ENCODE peak calls at places on chromosome 19, in four cellular contexts. One of them, this sample, is unnamed.

GRCh38 chr19:57887195-57887941 is 1.5 kb downstream of the ZNF814 start:
- DNase-seq in CD8-positive, alpha-beta memory T cell: no peak
- DNase-seq in mammary epithelial cell: no peak
- DNase-seq in SJCRH30: no peak
- DNase-seq in this sample: no peak

GRCh38 chr19:8363803-8364771 is at the start of gene ANGPTL4:
- DNase-seq in mammary epithelial cell: peak; percentile 64
- DNase-seq in CD8-positive, alpha-beta memory T cell: no peak
- DNase-seq in SJCRH30: no peak
- DNase-seq in this sample: peak; percentile 74

GRCh38 chr19:41531438-41532311 is 44.3 kb upstream of the CEACAM21 start:
- DNase-seq in CD8-positive, alpha-beta memory T cell: peak; percentile 77
- DNase-seq in mammary epithelial cell: peak; percentile 40
- DNase-seq in SJCRH30: peak; percentile 57
- DNase-seq in this sample: peak; percentile 74

GRCh38 chr19:2274937-2275535 is 6.9 kb downstream of the PEAK3 start:
- DNase-seq in mammary epithelial cell: peak; percentile 44
- DNase-seq in SJCRH30: peak; percentile 84
- DNase-seq in CD8-positive, alpha-beta memory T cell: peak; percentile 53
- DNase-seq in this sample: peak; percentile 59

GRCh38 chr19:52138614-52139290 is 986 bp downstream of the ZNF616 start:
- DNase-seq in SJCRH30: peak; percentile 74
- DNase-seq in mammary epithelial cell: no peak
- DNase-seq in CD8-positive, alpha-beta memory T cell: no peak
- DNase-seq in this sample: no peak

GRCh38 chr19:28956971-28957370 is 256.0 kb downstream of the UQCRFS1 start:
- DNase-seq in SJCRH30: no peak
- DNase-seq in CD8-positive, alpha-beta memory T cell: no peak
- DNase-seq in mammary epithelial cell: no peak
- DNase-seq in this sample: no peak

GRCh38 chr19:29188704-29189375 is 24.1 kb downstream of the UQCRFS1 start:
- DNase-seq in mammary epithelial cell: no peak
- DNase-seq in CD8-positive, alpha-beta memory T cell: no peak
- DNase-seq in SJCRH30: no peak
- DNase-seq in this sample: no peak

GRCh38 chr19:39254539-39255345 is 6.1 kb upstream of the IFNL4 start:
- DNase-seq in SJCRH30: no peak
- DNase-seq in CD8-positive, alpha-beta memory T cell: no peak
- DNase-seq in mammary epithelial cell: no peak
- DNase-seq in this sample: no peak

GRCh38 chr19:46928951-46929350 is 68.2 kb downstream of the ARHGAP35 start:
- DNase-seq in mammary epithelial cell: no peak
- DNase-seq in SJCRH30: no peak
- DNase-seq in CD8-positive, alpha-beta memory T cell: no peak
- DNase-seq in this sample: no peak

GRCh38 chr19:55704494-55705245 is 29.6 kb downstream of the EPN1 start:
- DNase-seq in SJCRH30: no peak
- DNase-seq in CD8-positive, alpha-beta memory T cell: no peak
- DNase-seq in mammary epithelial cell: no peak
- DNase-seq in this sample: peak; percentile 24

GRCh38 chr19:1073956-1074511 is 7.1 kb downstream of the ARHGAP45 start:
- DNase-seq in CD8-positive, alpha-beta memory T cell: no peak
- DNase-seq in mammary epithelial cell: no peak
- DNase-seq in SJCRH30: no peak
- DNase-seq in this sample: no peak

GRCh38 chr19:32570081-32570785 is 10.8 kb upstream of the PDCD5 start:
- DNase-seq in mammary epithelial cell: peak; percentile 49
- DNase-seq in CD8-positive, alpha-beta memory T cell: peak; percentile 32
- DNase-seq in SJCRH30: peak; percentile 81
- DNase-seq in this sample: peak; percentile 35

GRCh38 chr19:13057744-13058143 is 44.9 kb downstream of the LYL1 start:
- DNase-seq in CD8-positive, alpha-beta memory T cell: no peak
- DNase-seq in mammary epithelial cell: no peak
- DNase-seq in SJCRH30: peak; percentile 86
- DNase-seq in this sample: no peak

GRCh38 chr19:6218497-6219146 is 61.2 kb downstream of the MLLT1 start:
- DNase-seq in CD8-positive, alpha-beta memory T cell: peak; percentile 63
- DNase-seq in SJCRH30: peak; percentile 83
- DNase-seq in mammary epithelial cell: peak; percentile 58
- DNase-seq in this sample: peak; percentile 94

GRCh38 chr19:55091955-55092354 is 16.3 kb downstream of the EPS8L1 start:
- DNase-seq in SJCRH30: no peak
- DNase-seq in mammary epithelial cell: no peak
- DNase-seq in CD8-positive, alpha-beta memory T cell: no peak
- DNase-seq in this sample: no peak

GRCh38 chr19:6064016-6064702 is 46.1 kb downstream of the RFX2 start:
- DNase-seq in SJCRH30: no peak
- DNase-seq in mammary epithelial cell: peak; percentile 42
- DNase-seq in CD8-positive, alpha-beta memory T cell: no peak
- DNase-seq in this sample: peak; percentile 61

GRCh38 chr19:33404916-33405315 is 31.4 kb downstream of the CEBPG start:
- DNase-seq in CD8-positive, alpha-beta memory T cell: no peak
- DNase-seq in mammary epithelial cell: no peak
- DNase-seq in SJCRH30: no peak
- DNase-seq in this sample: peak; percentile 19

GRCh38 chr19:31947436-31947835 is 398.0 kb upstream of the ZNF507 start:
- DNase-seq in CD8-positive, alpha-beta memory T cell: no peak
- DNase-seq in mammary epithelial cell: no peak
- DNase-seq in SJCRH30: peak; percentile 81
- DNase-seq in this sample: no peak

GRCh38 chr19:18541992-18542935 is 1.1 kb downstream of the FKBP8 start:
- DNase-seq in mammary epithelial cell: no peak
- DNase-seq in CD8-positive, alpha-beta memory T cell: no peak
- DNase-seq in SJCRH30: peak; percentile 29
- DNase-seq in this sample: no peak

GRCh38 chr19:56245062-56245740 is 27.3 kb upstream of the EDDM13 start:
- DNase-seq in SJCRH30: no peak
- DNase-seq in mammary epithelial cell: peak; percentile 8
- DNase-seq in CD8-positive, alpha-beta memory T cell: no peak
- DNase-seq in this sample: no peak

GRCh38 chr19:4913996-4914735 is 4.9 kb downstream of the UHRF1 start:
- DNase-seq in mammary epithelial cell: no peak
- DNase-seq in CD8-positive, alpha-beta memory T cell: peak; percentile 51
- DNase-seq in SJCRH30: no peak
- DNase-seq in this sample: no peak

GRCh38 chr19:13597625-13598024 is 91.3 kb upstream of the CACNA1A start:
- DNase-seq in mammary epithelial cell: peak; percentile 50
- DNase-seq in SJCRH30: peak; percentile 87
- DNase-seq in CD8-positive, alpha-beta memory T cell: peak; percentile 32
- DNase-seq in this sample: no peak

GRCh38 chr19:57434386-57435061 is 601 bp upstream of the ZNF749 start:
- DNase-seq in mammary epithelial cell: no peak
- DNase-seq in SJCRH30: no peak
- DNase-seq in CD8-positive, alpha-beta memory T cell: no peak
- DNase-seq in this sample: no peak

GRCh38 chr19:54178581-54179261 is 5.8 kb upstream of the TMC4 start:
- DNase-seq in CD8-positive, alpha-beta memory T cell: no peak
- DNase-seq in SJCRH30: peak; percentile 49
- DNase-seq in mammary epithelial cell: no peak
- DNase-seq in this sample: no peak

GRCh38 chr19:24142771-24143170 is 55.8 kb downstream of the ZNF254 start:
- DNase-seq in mammary epithelial cell: no peak
- DNase-seq in CD8-positive, alpha-beta memory T cell: no peak
- DNase-seq in SJCRH30: no peak
- DNase-seq in this sample: no peak

GRCh38 chr19:37654118-37654517 is 1.1 kb downstream of the ZFP30 start:
- DNase-seq in SJCRH30: no peak
- DNase-seq in CD8-positive, alpha-beta memory T cell: no peak
- DNase-seq in mammary epithelial cell: peak; percentile 9
- DNase-seq in this sample: no peak

DNA sequence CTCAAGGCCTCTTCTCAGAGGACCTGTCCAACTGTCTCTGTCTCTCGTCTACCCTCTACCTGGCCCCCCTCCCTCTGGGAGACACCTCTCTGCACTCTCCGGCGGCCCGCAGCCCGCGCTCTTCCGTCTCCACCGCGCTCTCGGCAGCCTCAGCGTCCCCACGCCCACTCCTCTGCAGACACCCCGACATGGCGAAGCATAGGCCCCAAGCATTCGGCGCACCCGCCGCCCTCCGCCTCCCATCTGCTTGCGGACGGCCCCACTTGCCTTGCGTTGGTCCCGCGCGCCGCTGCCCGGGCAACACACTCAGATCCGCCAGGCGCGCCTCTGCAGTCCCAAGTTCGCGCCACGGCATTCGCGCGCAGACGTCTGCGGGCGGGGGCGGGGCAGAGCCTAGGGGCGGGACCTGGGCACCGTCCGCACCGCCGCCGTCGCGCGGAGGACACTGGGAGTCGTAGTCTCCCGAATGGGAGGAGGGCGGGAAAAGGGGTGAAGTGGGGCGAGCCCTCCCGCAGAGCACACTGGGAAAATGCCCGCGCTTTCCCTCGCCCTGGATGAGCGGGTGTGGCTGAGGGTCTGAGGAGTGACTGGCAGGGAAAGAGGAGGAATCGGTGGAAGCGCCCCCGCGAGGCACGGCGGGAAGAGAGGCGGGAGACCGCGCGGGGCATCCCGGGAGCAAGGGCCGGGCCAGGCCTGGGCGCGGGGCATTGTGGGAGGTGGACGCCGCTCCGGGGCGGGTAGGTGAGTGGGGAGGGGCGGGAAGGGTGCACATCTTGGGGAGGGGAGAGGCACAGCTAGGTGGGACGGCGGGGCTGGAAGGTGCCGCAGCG is at the start of the genes LIG1 and ZSWIM9:
- DNase-seq in SJCRH30: peak; percentile 96
- DNase-seq in CD8-positive, alpha-beta memory T cell: peak; percentile 91
- DNase-seq in mammary epithelial cell: peak; percentile 97
- DNase-seq in this sample: peak; percentile 88
- H3K27ac ChIP-seq in SJCRH30: peak within 1 kb of the TSS; percentile 93
- H3K27ac ChIP-seq in CD8-positive, alpha-beta memory T cell: peak within 1 kb of the TSS; percentile 85
- H3K27ac ChIP-seq in mammary epithelial cell: peak within 1 kb of the TSS; percentile 71
- H3K27ac ChIP-seq in this sample: peak within 1 kb of the TSS; percentile 89

DNA sequence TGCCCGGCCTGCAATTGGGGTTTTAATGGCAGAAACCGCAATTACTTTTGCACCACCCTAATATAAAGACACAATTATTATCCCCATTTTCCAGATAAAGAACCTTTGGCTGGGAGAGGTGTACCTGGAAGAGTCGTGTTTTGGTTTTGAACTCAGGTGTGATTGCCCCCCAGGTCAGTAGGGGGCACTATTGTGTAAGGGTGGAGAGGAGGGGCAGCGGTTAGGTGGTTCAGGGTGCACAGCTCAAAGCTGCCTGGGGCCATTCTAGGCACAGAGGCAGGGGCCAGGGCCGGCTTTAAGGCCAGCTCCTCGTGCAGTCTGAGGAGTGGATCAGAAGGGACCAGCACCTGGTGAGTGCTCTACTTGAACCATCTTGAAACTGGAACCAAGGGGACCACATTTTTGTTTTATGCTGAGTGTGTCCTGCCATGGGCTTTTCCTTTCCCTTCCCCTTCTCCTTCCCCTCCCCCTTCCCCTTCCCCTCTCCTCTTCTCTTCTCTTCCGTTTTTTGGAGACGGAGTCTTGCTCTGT is 5.8 kb upstream of the FCGRT start:
- DNase-seq in mammary epithelial cell: peak; percentile 52
- DNase-seq in SJCRH30: peak; percentile 87
- DNase-seq in CD8-positive, alpha-beta memory T cell: peak; percentile 72
- DNase-seq in this sample: no peak
- H3K4me1 ChIP-seq in mammary epithelial cell: no peaks in the 10 kb centered on the region
- H3K4me1 ChIP-seq in SJCRH30: peaks cover 6% of the 10 kb centered on the region
- H3K4me1 ChIP-seq in CD8-positive, alpha-beta memory T cell: peaks cover 32% of the 10 kb centered on the region
- H3K4me1 ChIP-seq in this sample: peaks cover 3% of the 10 kb centered on the region

GRCh38 chr19:45781282-45782161 is 768 bp downstream of the DMPK start:
- DNase-seq in mammary epithelial cell: peak; percentile 66
- DNase-seq in SJCRH30: peak; percentile 90
- DNase-seq in CD8-positive, alpha-beta memory T cell: no peak
- DNase-seq in this sample: peak; percentile 82

GRCh38 chr19:45780146-45780447 is 2.2 kb downstream of the DMPK start:
- DNase-seq in CD8-positive, alpha-beta memory T cell: no peak
- DNase-seq in SJCRH30: no peak
- DNase-seq in mammary epithelial cell: no peak
- DNase-seq in this sample: no peak

GRCh38 chr19:45782162-45782623 is at the start of gene DMPK:
- DNase-seq in CD8-positive, alpha-beta memory T cell: no peak
- DNase-seq in mammary epithelial cell: peak; percentile 37
- DNase-seq in SJCRH30: peak; percentile 78
- DNase-seq in this sample: peak; percentile 86

GRCh38 chr19:45779231-45780145 is 2.8 kb downstream of the DMPK start:
- DNase-seq in CD8-positive, alpha-beta memory T cell: peak; percentile 73
- DNase-seq in mammary epithelial cell: peak; percentile 73
- DNase-seq in SJCRH30: peak; percentile 77
- DNase-seq in this sample: peak; percentile 95

GRCh38 chr19:45780448-45781281 is 1.6 kb downstream of the DMPK start:
- DNase-seq in CD8-positive, alpha-beta memory T cell: no peak
- DNase-seq in mammary epithelial cell: no peak
- DNase-seq in SJCRH30: no peak
- DNase-seq in this sample: peak; percentile 78
- H3K27ac ChIP-seq in CD8-positive, alpha-beta memory T cell: no peak overlapping the region
- H3K27ac ChIP-seq in mammary epithelial cell: no peak overlapping the region
- H3K27ac ChIP-seq in SJCRH30: peak overlapping the region; percentile 99
- H3K27ac ChIP-seq in this sample: peak overlapping the region; percentile 94

GRCh38 chr19:48768989-48769713 is 13.8 kb downstream of the FGF21 start:
- DNase-seq in CD8-positive, alpha-beta memory T cell: no peak
- DNase-seq in SJCRH30: peak; percentile 49
- DNase-seq in mammary epithelial cell: no peak
- DNase-seq in this sample: no peak

GRCh38 chr19:48772503-48772953 is 17.2 kb downstream of the FGF21 start:
- DNase-seq in mammary epithelial cell: no peak
- DNase-seq in CD8-positive, alpha-beta memory T cell: no peak
- DNase-seq in SJCRH30: no peak
- DNase-seq in this sample: no peak

GRCh38 chr19:48770223-48770622 is 14.9 kb downstream of the FGF21 start:
- DNase-seq in CD8-positive, alpha-beta memory T cell: no peak
- DNase-seq in SJCRH30: no peak
- DNase-seq in mammary epithelial cell: peak; percentile 66
- DNase-seq in this sample: no peak

GRCh38 chr19:48770734-48771472 is 15.6 kb downstream of the FGF21 start:
- DNase-seq in CD8-positive, alpha-beta memory T cell: no peak
- DNase-seq in SJCRH30: peak; percentile 62
- DNase-seq in mammary epithelial cell: no peak
- DNase-seq in this sample: no peak
- H3K4me1 ChIP-seq in CD8-positive, alpha-beta memory T cell: no peaks in the 10 kb centered on the region
- H3K4me1 ChIP-seq in SJCRH30: peaks cover 16% of the 10 kb centered on the region
- H3K4me1 ChIP-seq in mammary epithelial cell: peaks cover 6% of the 10 kb centered on the region
- H3K4me1 ChIP-seq in this sample: no peaks in the 10 kb centered on the region

This sample was measured in tibial artery.